ENCODE peak calls at places on chromosomes 13 and 19, in seven cellular contexts. A is SK-N-SH, B is HCT116, J is GM12878, U is K562, C is H1, I is HepG2. X is an unnamed sample.

GRCh38 chr13:79406597-79406908 is 498 bp upstream of the RBM26 start:
- DNase-seq in A (no peak), B (no peak), J (no peak), U (no peak), C (no peak), I (no peak), X (no peak)

GRCh38 chr13:79642596-79642995 is 161.6 kb downstream of the NDFIP2 start:
- DNase-seq in A (no peak), B (no peak), J (no peak), U (no peak), C (no peak), I (no peak), X (no peak)

GRCh38 chr13:37587236-37587635 is 11.3 kb downstream of the POSTN start:
- DNase-seq in A (no peak), B (no peak), J (no peak), U (no peak), C (no peak), I (no peak), X (no peak)

GRCh38 chr19:46911456-46911855 is 50.7 kb downstream of the ARHGAP35 start:
- DNase-seq in A (no peak), B (no peak), J (no peak), U (no peak), C (no peak), I (no peak), X (no peak)

GRCh38 chr19:51742736-51743288 is 8.9 kb downstream of the FPR1 start:
- DNase-seq in A (no peak), B (no peak), J (no peak), U (no peak), C (no peak), I (no peak), X (no peak)

GRCh38 chr19:5977222-5977784 is 637 bp downstream of the RANBP3 start:
- DNase-seq in A (no peak), B (no peak), J (no peak), U (peak), C (no peak), I (no peak), X (no peak)

GRCh38 chr13:34208326-34208725 is 390.4 kb downstream of the RFC3 start:
- DNase-seq in A (no peak), B (no peak), J (no peak), U (no peak), C (no peak), I (no peak), X (no peak)

GRCh38 chr13:59522652-59523051 is 641.1 kb downstream of the DIAPH3 start:
- DNase-seq in A (no peak), B (no peak), J (no peak), U (no peak), C (no peak), I (no peak), X (no peak)

GRCh38 chr19:45645068-45645630 is 6.0 kb upstream of the EML2 start:
- DNase-seq in A (no peak), B (no peak), J (no peak), U (no peak), C (no peak), I (no peak), X (no peak)

GRCh38 chr19:11164879-11165406 is 9.4 kb upstream of the SPC24 start:
- DNase-seq in A (no peak), B (no peak), J (no peak), U (no peak), C (no peak), I (no peak), X (no peak)

GRCh38 chr13:46861959-46862358 is 34.9 kb downstream of the HTR2A start:
- DNase-seq in A (no peak), B (no peak), J (no peak), U (no peak), C (no peak), I (no peak), X (no peak)

GRCh38 chr19:50401505-50402450 is 17.0 kb upstream of the SPIB start:
- DNase-seq in A (peak), B (no peak), J (no peak), U (no peak), C (no peak), I (no peak), X (no peak)

GRCh38 chr13:33787051-33787591 is 30.8 kb upstream of the RFC3 start:
- DNase-seq in A (peak), B (no peak), J (peak), U (no peak), C (no peak), I (no peak), X (no peak)

GRCh38 chr19:13996928-13997636 is 9.0 kb downstream of the RFX1 start:
- DNase-seq in A (no peak), B (no peak), J (no peak), U (no peak), C (no peak), I (no peak), X (no peak)

GRCh38 chr13:105735269-105735668 is 800.2 kb downstream of the EFNB2 start:
- DNase-seq in A (no peak), B (no peak), J (no peak), U (no peak), C (no peak), I (no peak), X (no peak)

GRCh38 chr13:24668511-24668910 is 11.7 kb upstream of the ATP12A start:
- DNase-seq in A (no peak), B (no peak), J (no peak), U (no peak), C (no peak), I (no peak), X (no peak)

GRCh38 chr13:24005711-24006281 is 108.5 kb upstream of the C1QTNF9B start:
- DNase-seq in A (no peak), B (no peak), J (peak), U (no peak), C (no peak), I (no peak), X (no peak)

GRCh38 chr13:35722438-35723060 is 246.1 kb upstream of the MAB21L1 start:
- DNase-seq in A (no peak), B (no peak), J (no peak), U (no peak), C (no peak), I (no peak), X (no peak)

GRCh38 chr19:30791116-30791515 is 418.9 kb downstream of the ZNF536 start:
- DNase-seq in A (no peak), B (no peak), J (no peak), U (no peak), C (no peak), I (no peak), X (no peak)

GRCh38 chr19:10114651-10115391 is 3.3 kb downstream of the P2RY11 start:
- DNase-seq in A (peak), B (no peak), J (no peak), U (no peak), C (no peak), I (no peak), X (no peak)

GRCh38 chr13:45333973-45334922 is 6.7 kb downstream of the TPT1 start:
- DNase-seq in A (no peak), B (no peak), J (no peak), U (no peak), C (no peak), I (no peak), X (no peak)

GRCh38 chr19:42540071-42540553 is 11.8 kb upstream of the CEACAM1 start:
- DNase-seq in A (no peak), B (no peak), J (no peak), U (no peak), C (no peak), I (no peak), X (no peak)

GRCh38 chr13:41621716-41622508 is 164.6 kb downstream of the RGCC start:
- DNase-seq in A (no peak), B (no peak), J (no peak), U (no peak), C (no peak), I (peak), X (no peak)

GRCh38 chr13:59663707-59664106 is 500.0 kb downstream of the DIAPH3 start:
- DNase-seq in A (no peak), B (no peak), J (no peak), U (no peak), C (no peak), I (peak), X (no peak)

GRCh38 chr13:82439159-82439904 is 1442.9 kb downstream of the SLITRK1 start:
- DNase-seq in A (no peak), B (no peak), J (no peak), U (no peak), C (no peak), I (no peak), X (peak)

GRCh38 chr19:49020342-49020741 is 3.5 kb upstream of the LHB start:
- DNase-seq in A (no peak), B (no peak), J (no peak), U (no peak), C (no peak), I (no peak), X (no peak)

GRCh38 chr19:49017041-49017665 is at the start of gene LHB:
- DNase-seq in A (peak), B (no peak), J (no peak), U (no peak), C (no peak), I (no peak), X (no peak)

GRCh38 chr19:49017666-49018351 is 918 bp upstream of the LHB start:
- DNase-seq in A (peak), B (peak), J (no peak), U (peak), C (no peak), I (peak), X (no peak)

GRCh38 chr19:49020931-49021895 is 2.9 kb downstream of the CGB3 start:
- DNase-seq in A (peak), B (no peak), J (no peak), U (no peak), C (no peak), I (peak), X (no peak)

GRCh38 chr19:49019242-49019932 is 2.5 kb upstream of the LHB start:
- DNase-seq in A (peak), B (peak), J (no peak), U (peak), C (peak), I (peak), X (peak)
- TF ChIP-seq JUND in A (no peak), B (no peak), J (no peak), U (no peak), C (no peak), I (no peak), X (no peak)

DNA sequence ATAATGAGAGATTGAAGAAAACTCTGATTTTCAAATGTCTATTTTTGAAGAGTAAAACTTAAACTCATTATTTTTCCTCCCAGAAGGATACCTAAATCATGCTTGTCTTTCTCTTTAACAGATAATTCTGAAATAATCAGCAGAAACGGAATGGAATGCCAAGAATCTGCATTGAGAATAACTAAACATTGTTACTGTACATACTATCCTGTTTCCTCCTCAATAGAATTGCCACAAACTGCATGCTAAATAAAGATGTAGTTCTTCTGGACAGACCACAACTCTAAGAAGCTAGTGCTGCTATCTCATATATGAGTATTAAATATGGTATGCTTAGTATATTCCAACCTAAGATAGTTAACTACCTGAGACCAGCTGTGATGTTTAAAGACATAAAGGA is 42.8 kb upstream of the RAP2A start:
- DNase-seq in A (no peak), B (no peak), J (no peak), U (no peak), C (no peak), I (no peak), X (no peak)
- TF ChIP-seq JUND in A (no peak), B (no peak), J (no peak), U (no peak), C (no peak), I (no peak), X (no peak)

GRCh38 chr13:27967203-27967735 is 1.8 kb downstream of the CDX2 start:
- DNase-seq in A (no peak), B (no peak), J (no peak), U (no peak), C (no peak), I (no peak), X (no peak)
- TF ChIP-seq JUND in A (no peak), B (no peak), J (no peak), U (no peak), C (no peak), I (no peak), X (no peak)

DNA sequence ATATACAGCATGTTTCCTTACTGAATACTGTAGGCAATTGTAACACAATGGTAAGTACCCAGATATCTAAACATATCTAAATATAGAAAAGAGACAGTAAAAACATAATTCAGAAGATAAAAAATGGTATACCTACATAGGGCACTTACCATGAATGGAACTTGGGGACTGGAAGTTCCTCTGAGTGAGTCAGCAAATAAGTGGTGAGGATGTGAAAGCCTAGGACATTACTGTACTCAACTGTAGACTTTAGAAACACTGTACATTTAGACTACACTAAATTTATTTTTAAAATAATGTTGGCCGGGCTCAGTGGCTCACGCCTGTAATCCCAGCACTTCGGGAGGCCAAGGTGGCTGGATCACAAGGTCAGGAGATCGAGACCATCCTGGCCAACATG is 25.9 kb upstream of the SLC7A1 start:
- DNase-seq in A (no peak), B (no peak), J (no peak), U (no peak), C (no peak), I (no peak), X (no peak)
- TF ChIP-seq JUND in A (peak), B (no peak), J (no peak), U (no peak), C (no peak), I (no peak), X (no peak)

GRCh38 chr13:112855859-112856258 is 113.2 kb upstream of the MCF2L start:
- DNase-seq in A (no peak), B (no peak), J (no peak), U (no peak), C (no peak), I (no peak), X (no peak)

GRCh38 chr13:112857914-112858490 is 111.0 kb upstream of the MCF2L start:
- DNase-seq in A (no peak), B (no peak), J (no peak), U (no peak), C (no peak), I (no peak), X (no peak)

GRCh38 chr13:112859817-112860190 is 109.2 kb upstream of the MCF2L start:
- DNase-seq in A (peak), B (no peak), J (no peak), U (no peak), C (no peak), I (no peak), X (no peak)

GRCh38 chr13:112861876-112862615 is 107.0 kb upstream of the MCF2L start:
- DNase-seq in A (no peak), B (no peak), J (no peak), U (no peak), C (no peak), I (no peak), X (no peak)

GRCh38 chr13:112859128-112859816 is 109.7 kb upstream of the MCF2L start:
- DNase-seq in A (no peak), B (no peak), J (no peak), U (no peak), C (no peak), I (no peak), X (no peak)
- TF ChIP-seq JUND in A (no peak), B (no peak), J (no peak), U (no peak), C (no peak), I (no peak), X (no peak)

DNA sequence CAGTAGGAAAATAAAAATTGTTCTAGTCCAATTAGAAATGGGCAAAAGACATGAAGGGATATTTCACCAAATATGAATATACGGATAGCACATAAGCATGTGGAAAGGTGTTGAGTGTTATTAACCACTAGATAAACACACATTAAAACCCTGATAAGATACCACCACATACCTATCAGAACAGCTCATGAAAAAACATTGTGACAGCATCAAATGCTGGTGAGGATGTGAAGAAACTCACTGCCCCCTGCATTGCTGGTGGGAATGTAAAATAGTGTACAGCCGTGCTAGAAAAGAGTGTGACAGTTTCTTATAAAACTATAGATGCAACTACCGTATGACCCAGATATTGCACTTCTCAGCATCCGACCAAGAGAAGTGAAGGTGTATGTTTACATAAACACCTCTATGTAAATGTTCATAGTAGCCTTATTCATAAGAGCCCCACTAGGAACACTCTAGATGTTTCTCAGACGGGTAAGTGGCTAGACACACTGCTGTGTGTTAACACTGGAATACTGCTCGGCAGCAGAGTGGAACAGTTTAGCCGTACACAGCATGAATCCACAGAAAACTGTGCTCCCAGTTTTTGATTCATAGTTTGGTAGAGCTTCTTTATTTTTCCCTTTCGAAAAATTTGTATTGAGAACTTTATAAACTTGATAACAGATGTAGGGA is 321.1 kb downstream of the MYO16 start:
- DNase-seq in A (no peak), B (no peak), J (no peak), U (no peak), C (no peak), I (no peak), X (no peak)
- TF ChIP-seq JUND in A (no peak), B (no peak), J (no peak), U (no peak), C (no peak), I (no peak), X (no peak)

DNA sequence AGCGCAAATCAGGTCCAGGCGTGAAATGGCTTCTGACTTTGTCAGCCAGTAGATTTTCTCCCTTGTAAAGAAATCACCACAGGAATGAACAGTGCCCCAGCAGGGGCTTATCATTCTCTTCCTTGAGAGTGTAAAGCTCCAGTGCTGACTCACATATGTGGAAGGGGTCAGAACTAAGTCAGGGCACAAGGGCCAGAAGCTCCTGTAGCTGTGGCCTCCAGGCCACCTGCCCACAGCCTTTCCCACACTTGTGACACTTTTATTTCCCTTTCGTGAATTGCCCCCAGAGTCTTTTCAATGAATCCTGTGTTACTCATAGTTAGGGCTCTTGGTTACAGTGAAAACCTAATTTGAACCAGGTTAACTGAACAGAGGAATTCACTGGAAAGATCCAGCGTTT is 99.6 kb downstream of the SUCLA2 start:
- DNase-seq in A (no peak), B (no peak), J (no peak), U (no peak), C (no peak), I (no peak), X (no peak)
- TF ChIP-seq JUND in A (no peak), B (no peak), J (no peak), U (no peak), C (no peak), I (no peak), X (no peak)

GRCh38 chr13:51229731-51230130 is 7.5 kb downstream of the FAM124A start:
- DNase-seq in A (no peak), B (no peak), J (no peak), U (no peak), C (no peak), I (no peak), X (no peak)

GRCh38 chr13:51229141-51229540 is 6.9 kb downstream of the FAM124A start:
- DNase-seq in A (no peak), B (no peak), J (no peak), U (no peak), C (no peak), I (no peak), X (no peak)

GRCh38 chr13:51233117-51233826 is 11.1 kb downstream of the FAM124A start:
- DNase-seq in A (no peak), B (no peak), J (no peak), U (no peak), C (no peak), I (no peak), X (no peak)

GRCh38 chr13:51231456-51231855 is 9.3 kb downstream of the FAM124A start:
- DNase-seq in A (no peak), B (no peak), J (no peak), U (no peak), C (no peak), I (no peak), X (no peak)

DNA sequence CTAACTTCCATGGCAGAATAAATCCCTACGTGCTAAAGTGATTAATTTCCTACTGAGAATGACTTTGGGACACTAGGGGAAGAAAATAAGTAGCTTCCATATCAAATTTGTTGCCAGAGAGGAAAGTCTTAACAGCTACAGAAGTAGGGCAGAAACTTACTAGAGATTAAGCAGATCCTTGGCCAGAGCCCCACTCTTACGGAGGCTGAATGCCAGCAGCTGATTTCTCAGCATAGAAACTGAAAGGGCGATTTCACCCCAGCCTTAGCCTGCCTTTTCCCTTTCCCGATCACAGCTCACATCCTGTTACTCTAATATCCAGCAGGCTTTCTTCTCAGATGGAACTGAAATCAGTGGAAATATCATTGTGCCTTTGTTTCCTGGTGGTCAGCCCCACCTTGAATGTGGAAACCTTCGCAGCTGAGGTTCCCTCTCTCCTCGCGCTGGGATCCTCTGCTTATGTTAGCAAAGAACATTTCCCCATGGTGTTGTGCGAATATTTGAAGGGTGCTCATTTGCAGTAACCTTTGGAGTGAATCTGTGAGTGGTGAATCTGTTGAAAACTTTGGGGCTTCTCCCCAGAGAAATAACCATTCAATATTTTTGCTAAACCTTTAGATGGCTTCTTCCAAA is 8.4 kb downstream of the FAM124A start:
- DNase-seq in A (no peak), B (no peak), J (no peak), U (no peak), C (no peak), I (no peak), X (no peak)
- TF ChIP-seq JUND in A (no peak), B (no peak), J (no peak), U (no peak), C (no peak), I (no peak), X (no peak)

DNA sequence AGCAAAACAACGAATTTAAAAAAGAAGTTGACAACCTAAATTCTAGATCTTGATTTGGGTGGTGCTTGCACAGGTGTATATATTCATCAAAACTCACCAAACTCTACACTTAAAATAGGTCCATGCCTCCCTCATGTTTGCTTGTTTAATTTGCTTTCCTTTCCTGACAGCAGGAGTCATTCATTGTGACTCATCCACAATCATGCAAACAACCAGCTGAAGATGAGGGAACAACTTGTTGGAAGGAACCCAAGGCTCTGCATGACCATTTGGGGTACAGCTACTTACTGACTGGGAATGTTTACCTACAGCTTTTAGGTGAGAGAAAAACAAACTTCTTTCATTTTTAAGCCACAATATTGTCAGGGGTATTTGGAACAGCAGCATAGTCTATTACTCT is 96.6 kb downstream of the RXFP2 start:
- DNase-seq in A (no peak), B (no peak), J (no peak), U (no peak), C (no peak), I (peak), X (no peak)
- TF ChIP-seq JUND in A (no peak), B (no peak), J (no peak), U (no peak), C (no peak), I (no peak), X (no peak)

X was measured in T47D.